ENCODE peak calls at places on chromosomes 11 and 22, in six cellular contexts. H is mesendoderm, E is neuronal stem cell, U is neural progenitor cell, R is astrocyte, V is H1. T is an unnamed sample.

GRCh38 chr11:123587044-123587443 is 67.4 kb downstream of the SCN3B start:
- DNase-seq in H (no peak), E (no peak), U (no peak), R (no peak), V (no peak), T (no peak)

GRCh38 chr11:102802341-102802740 is 4.4 kb upstream of the MMP1 start:
- DNase-seq in H (no peak), E (no peak), U (no peak), R (peak; percentile 89), V (no peak), T (no peak)

GRCh38 chr11:13440100-13440855 is 22.7 kb downstream of the BTBD10 start:
- DNase-seq in H (peak; percentile 46), E (no peak), U (no peak), R (peak; percentile 93), V (no peak), T (peak; percentile 39)

GRCh38 chr11:60197442-60197841 is 14.6 kb upstream of the MS4A6A start:
- DNase-seq in H (no peak), E (no peak), U (no peak), R (no peak), V (no peak), T (no peak)

GRCh38 chr22:39409630-39410029 is 10.1 kb downstream of the TAB1 start:
- DNase-seq in H (no peak), E (no peak), U (no peak), R (no peak), V (no peak), T (no peak)

GRCh38 chr11:109015283-109015682 is 350.4 kb downstream of the DDX10 start:
- DNase-seq in H (no peak), E (no peak), U (no peak), R (peak; percentile 75), V (no peak), T (no peak)

GRCh38 chr11:62599069-62599696 is 2.5 kb downstream of the MTA2 start:
- DNase-seq in H (peak; percentile 100), E (peak; percentile 59), U (peak; percentile 77), R (peak; percentile 97), V (peak; percentile 87), T (peak; percentile 94)

GRCh38 chr11:78192223-78192719 is 3.6 kb downstream of the USP35 start:
- DNase-seq in H (no peak), E (no peak), U (no peak), R (no peak), V (no peak), T (no peak)

GRCh38 chr11:4068962-4069361 is 25.6 kb upstream of the RRM1 start:
- DNase-seq in H (no peak), E (no peak), U (no peak), R (peak; percentile 15), V (no peak), T (no peak)

GRCh38 chr11:59710136-59710847 is 3.4 kb downstream of the OR10V1 start:
- DNase-seq in H (no peak), E (no peak), U (no peak), R (peak; percentile 18), V (no peak), T (no peak)

GRCh38 chr11:28009383-28009782 is 98.6 kb downstream of the KIF18A start:
- DNase-seq in H (no peak), E (no peak), U (no peak), R (peak; percentile 65), V (no peak), T (no peak)

GRCh38 chr11:326842-327580 is 6.4 kb upstream of the IFITM3 start:
- DNase-seq in H (no peak), E (no peak), U (no peak), R (no peak), V (no peak), T (peak; percentile 73)

GRCh38 chr22:46414704-46415103 is 79.2 kb downstream of the TRMU start:
- DNase-seq in H (no peak), E (no peak), U (no peak), R (no peak), V (no peak), T (no peak)

GRCh38 chr11:64119748-64120147 is 46.2 kb downstream of the MACROD1 start:
- DNase-seq in H (no peak), E (no peak), U (no peak), R (no peak), V (no peak), T (no peak)

GRCh38 chr11:43518407-43519165 is 159.9 kb downstream of the TTC17 start:
- DNase-seq in H (no peak), E (no peak), U (no peak), R (no peak), V (no peak), T (no peak)

GRCh38 chr11:76783901-76784813 is 1.0 kb downstream of the TSKU start:
- DNase-seq in H (peak; percentile 96), E (peak; percentile 85), U (peak; percentile 96), R (peak; percentile 80), V (peak; percentile 91), T (peak; percentile 53)

GRCh38 chr11:103888541-103888951 is 147.9 kb upstream of the DDI1 start:
- DNase-seq in H (peak; percentile 74), E (no peak), U (no peak), R (peak; percentile 26), V (no peak), T (no peak)

GRCh38 chr22:29872989-29873388 is 10.0 kb upstream of the MTMR3 start:
- DNase-seq in H (no peak), E (no peak), U (no peak), R (no peak), V (peak; percentile 13), T (no peak)

GRCh38 chr11:112795142-112795815 is 165.9 kb upstream of the NCAM1 start:
- DNase-seq in H (peak; percentile 80), E (no peak), U (peak; percentile 40), R (peak; percentile 29), V (peak; percentile 72), T (peak; percentile 34)

GRCh38 chr11:46427364-46427763 is 35.8 kb upstream of the CHRM4 start:
- DNase-seq in H (peak; percentile 55), E (no peak), U (no peak), R (no peak), V (no peak), T (no peak)

GRCh38 chr11:66697988-66698387 is 20.3 kb upstream of the RBM4B start:
- DNase-seq in H (no peak), E (no peak), U (no peak), R (no peak), V (no peak), T (no peak)

GRCh38 chr11:129979046-129979605 is 23.5 kb downstream of the PRDM10 start:
- DNase-seq in H (no peak), E (no peak), U (no peak), R (no peak), V (no peak), T (no peak)
- H3K9ac ChIP-seq in H (no peak overlapping the region), E (no peak overlapping the region), U (no peak overlapping the region), R (no peak overlapping the region), V (no peak overlapping the region), T (no peak overlapping the region)

GRCh38 chr11:128776088-128776433 is 82.2 kb downstream of the FLI1 start:
- DNase-seq in H (peak; percentile 56), E (no peak), U (no peak), R (no peak), V (no peak), T (no peak)

GRCh38 chr11:128776434-128777284 is 82.8 kb downstream of the FLI1 start:
- DNase-seq in H (peak; percentile 86), E (peak; percentile 43), U (peak; percentile 78), R (no peak), V (peak; percentile 85), T (no peak)

GRCh38 chr11:128777369-128778011 is 83.6 kb downstream of the FLI1 start:
- DNase-seq in H (peak; percentile 62), E (no peak), U (peak; percentile 34), R (no peak), V (peak; percentile 72), T (no peak)

GRCh38 chr11:128775513-128775912 is 81.6 kb downstream of the FLI1 start:
- DNase-seq in H (no peak), E (no peak), U (no peak), R (peak; percentile 59), V (no peak), T (no peak)

GRCh38 chr11:128779036-128779435 is 85.2 kb downstream of the FLI1 start:
- DNase-seq in H (no peak), E (no peak), U (no peak), R (peak; percentile 58), V (no peak), T (no peak)
- H3K36me3 ChIP-seq in H (no peaks in the 10 kb centered on the region), E (no peaks in the 10 kb centered on the region), U (no peaks in the 10 kb centered on the region), R (peaks cover 6% of the 10 kb centered on the region), V (no peaks in the 10 kb centered on the region), T (no peaks in the 10 kb centered on the region)

GRCh38 chr11:16180868-16181267 is 175.5 kb downstream of the SOX6 start:
- DNase-seq in H (no peak), E (no peak), U (no peak), R (no peak), V (no peak), T (no peak)

GRCh38 chr11:16182553-16182952 is 173.8 kb downstream of the SOX6 start:
- DNase-seq in H (no peak), E (no peak), U (no peak), R (no peak), V (no peak), T (no peak)

GRCh38 chr11:16185042-16185441 is 171.3 kb downstream of the SOX6 start:
- DNase-seq in H (no peak), E (no peak), U (no peak), R (no peak), V (no peak), T (no peak)

GRCh38 chr11:16186680-16187079 is 169.7 kb downstream of the SOX6 start:
- DNase-seq in H (no peak), E (no peak), U (no peak), R (no peak), V (no peak), T (no peak)

DNA sequence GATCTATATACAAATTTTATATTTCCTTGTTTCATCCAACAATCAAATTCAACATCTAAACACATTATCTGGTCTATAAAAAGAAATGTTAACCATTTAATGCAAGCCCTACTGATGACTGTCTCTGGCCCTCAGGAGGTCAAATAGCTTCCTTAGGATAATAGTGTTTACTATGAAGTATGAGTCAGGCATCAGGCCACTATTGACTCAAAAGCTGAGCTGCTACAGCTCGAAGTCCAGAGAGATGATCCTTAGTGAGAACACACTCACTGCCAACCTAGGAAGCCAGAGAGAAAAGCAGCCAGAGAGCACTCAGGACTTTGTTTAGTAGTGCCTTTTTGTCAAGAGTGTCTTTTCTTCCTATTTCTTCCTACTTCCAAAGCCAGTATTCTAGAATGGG is 171.8 kb downstream of the SOX6 start:
- DNase-seq in H (peak; percentile 38), E (no peak), U (no peak), R (peak; percentile 69), V (no peak), T (peak; percentile 27)
- H3K9ac ChIP-seq in H (no peak overlapping the region), E (no peak overlapping the region), U (no peak overlapping the region), R (no peak overlapping the region), V (no peak overlapping the region), T (no peak overlapping the region)

DNA sequence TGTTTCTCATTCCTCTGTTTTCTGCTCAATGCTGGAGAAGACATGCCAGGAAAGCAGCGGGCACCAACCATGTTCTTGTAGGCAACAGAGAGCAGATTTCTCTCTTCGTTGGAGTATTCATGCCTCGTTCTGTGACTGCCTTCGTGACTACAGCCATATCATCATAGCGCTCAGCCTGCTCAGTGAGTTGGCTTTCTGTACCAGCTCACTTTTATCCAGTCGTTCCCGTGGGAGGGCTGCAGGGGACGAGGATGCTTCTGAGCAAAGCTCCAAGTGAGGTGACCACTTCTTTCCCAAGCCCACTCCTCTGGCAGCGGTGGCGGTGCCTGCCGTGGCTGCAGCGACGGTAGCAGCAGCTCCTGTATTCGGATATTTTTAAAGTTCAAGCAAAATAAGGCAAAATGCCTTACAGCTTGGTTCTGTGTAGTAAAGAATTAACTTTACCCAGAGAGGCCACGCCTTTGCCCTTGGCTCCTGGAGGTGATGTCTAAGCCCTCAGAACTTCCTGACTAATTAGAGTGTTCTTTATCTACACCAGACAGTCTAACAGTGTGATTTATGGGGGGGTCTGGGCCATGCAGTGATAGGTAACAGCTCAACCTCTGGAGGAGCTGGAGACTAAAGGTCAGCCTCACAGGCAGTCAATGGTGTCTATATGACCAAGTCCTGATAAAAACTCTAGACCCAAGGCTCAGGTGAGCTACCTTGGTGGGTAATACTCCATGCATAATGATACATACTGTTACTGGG is 35.3 kb downstream of the LDHAL6A start:
- DNase-seq in H (no peak), E (no peak), U (no peak), R (no peak), V (no peak), T (peak; percentile 21)
- H3K36me3 ChIP-seq in H (no peaks in the 10 kb centered on the region), E (peaks cover 88% of the 10 kb centered on the region), U (no peaks in the 10 kb centered on the region), R (peaks cover 15% of the 10 kb centered on the region), V (no peaks in the 10 kb centered on the region), T (no peaks in the 10 kb centered on the region)

T was measured in colonic mucosa.